ENCODE peak calls at places on chromosomes 3 and 15, in ten cellular contexts. One of them, this sample, is unnamed.

GRCh38 chr15:90231028-90232017 is 2.4 kb downstream of the CIB1 start:
- DNase-seq in tibial nerve: no peak
- DNase-seq in stomach: peak
- DNase-seq in CD8-positive, alpha-beta T cell: peak
- DNase-seq in DND-41: peak
- DNase-seq in astrocyte of the spinal cord: no peak
- DNase-seq in aorta: no peak
- DNase-seq in fibroblast of pulmonary artery: no peak
- DNase-seq in NB4: no peak
- DNase-seq in heart left ventricle: no peak
- DNase-seq in this sample: no peak

GRCh38 chr3:171178714-171179113 is 152.2 kb upstream of the SLC2A2 start:
- DNase-seq in aorta: no peak
- DNase-seq in CD8-positive, alpha-beta T cell: no peak
- DNase-seq in heart left ventricle: no peak
- DNase-seq in NB4: peak
- DNase-seq in stomach: no peak
- DNase-seq in DND-41: no peak
- DNase-seq in fibroblast of pulmonary artery: no peak
- DNase-seq in astrocyte of the spinal cord: no peak
- DNase-seq in tibial nerve: no peak
- DNase-seq in this sample: peak

GRCh38 chr3:9883676-9884554 is 3.9 kb upstream of the CIDEC start:
- DNase-seq in fibroblast of pulmonary artery: no peak
- DNase-seq in NB4: no peak
- DNase-seq in tibial nerve: no peak
- DNase-seq in stomach: no peak
- DNase-seq in aorta: no peak
- DNase-seq in DND-41: no peak
- DNase-seq in CD8-positive, alpha-beta T cell: no peak
- DNase-seq in heart left ventricle: no peak
- DNase-seq in astrocyte of the spinal cord: peak
- DNase-seq in this sample: peak

GRCh38 chr3:132549890-132550578 is 47.0 kb upstream of the ACKR4 start:
- DNase-seq in NB4: peak
- DNase-seq in heart left ventricle: no peak
- DNase-seq in stomach: no peak
- DNase-seq in tibial nerve: no peak
- DNase-seq in astrocyte of the spinal cord: peak
- DNase-seq in DND-41: no peak
- DNase-seq in CD8-positive, alpha-beta T cell: no peak
- DNase-seq in aorta: no peak
- DNase-seq in fibroblast of pulmonary artery: peak
- DNase-seq in this sample: peak

GRCh38 chr3:141530133-141530768 is 43.4 kb downstream of the RASA2 start:
- DNase-seq in astrocyte of the spinal cord: peak
- DNase-seq in fibroblast of pulmonary artery: peak
- DNase-seq in tibial nerve: no peak
- DNase-seq in DND-41: no peak
- DNase-seq in heart left ventricle: no peak
- DNase-seq in CD8-positive, alpha-beta T cell: no peak
- DNase-seq in NB4: peak
- DNase-seq in stomach: no peak
- DNase-seq in aorta: no peak
- DNase-seq in this sample: peak

GRCh38 chr3:179898024-179898423 is 138.7 kb downstream of the PEX5L start:
- DNase-seq in fibroblast of pulmonary artery: peak
- DNase-seq in tibial nerve: no peak
- DNase-seq in stomach: no peak
- DNase-seq in aorta: no peak
- DNase-seq in CD8-positive, alpha-beta T cell: no peak
- DNase-seq in astrocyte of the spinal cord: peak
- DNase-seq in NB4: peak
- DNase-seq in DND-41: peak
- DNase-seq in heart left ventricle: no peak
- DNase-seq in this sample: peak

GRCh38 chr3:125059488-125060245 is 3.9 kb upstream of the HEG1 start:
- DNase-seq in DND-41: no peak
- DNase-seq in NB4: no peak
- DNase-seq in astrocyte of the spinal cord: no peak
- DNase-seq in heart left ventricle: no peak
- DNase-seq in fibroblast of pulmonary artery: no peak
- DNase-seq in CD8-positive, alpha-beta T cell: no peak
- DNase-seq in tibial nerve: no peak
- DNase-seq in aorta: no peak
- DNase-seq in stomach: no peak
- DNase-seq in this sample: peak

GRCh38 chr3:86989611-86990010 is 1.3 kb downstream of the VGLL3 start:
- DNase-seq in CD8-positive, alpha-beta T cell: no peak
- DNase-seq in NB4: no peak
- DNase-seq in tibial nerve: no peak
- DNase-seq in DND-41: no peak
- DNase-seq in stomach: no peak
- DNase-seq in heart left ventricle: no peak
- DNase-seq in aorta: no peak
- DNase-seq in fibroblast of pulmonary artery: peak
- DNase-seq in astrocyte of the spinal cord: peak
- DNase-seq in this sample: peak

GRCh38 chr3:194344012-194344411 is 7.1 kb downstream of the CPN2 start:
- DNase-seq in NB4: peak
- DNase-seq in DND-41: peak
- DNase-seq in aorta: peak
- DNase-seq in astrocyte of the spinal cord: peak
- DNase-seq in heart left ventricle: peak
- DNase-seq in fibroblast of pulmonary artery: peak
- DNase-seq in tibial nerve: peak
- DNase-seq in stomach: peak
- DNase-seq in CD8-positive, alpha-beta T cell: peak
- DNase-seq in this sample: peak

GRCh38 chr3:48966876-48967361 is 23.1 kb upstream of the P4HTM start:
- DNase-seq in fibroblast of pulmonary artery: no peak
- DNase-seq in tibial nerve: no peak
- DNase-seq in stomach: no peak
- DNase-seq in astrocyte of the spinal cord: no peak
- DNase-seq in CD8-positive, alpha-beta T cell: no peak
- DNase-seq in NB4: no peak
- DNase-seq in aorta: peak
- DNase-seq in DND-41: no peak
- DNase-seq in heart left ventricle: no peak
- DNase-seq in this sample: peak

GRCh38 chr3:15815696-15816095 is 17.9 kb upstream of the ANKRD28 start:
- DNase-seq in stomach: no peak
- DNase-seq in DND-41: no peak
- DNase-seq in tibial nerve: no peak
- DNase-seq in CD8-positive, alpha-beta T cell: no peak
- DNase-seq in aorta: no peak
- DNase-seq in NB4: peak
- DNase-seq in heart left ventricle: no peak
- DNase-seq in astrocyte of the spinal cord: peak
- DNase-seq in fibroblast of pulmonary artery: peak
- DNase-seq in this sample: peak

GRCh38 chr3:138367912-138368311 is 19.5 kb downstream of the MRAS start:
- DNase-seq in DND-41: no peak
- DNase-seq in CD8-positive, alpha-beta T cell: no peak
- DNase-seq in heart left ventricle: peak
- DNase-seq in aorta: peak
- DNase-seq in tibial nerve: peak
- DNase-seq in NB4: peak
- DNase-seq in astrocyte of the spinal cord: peak
- DNase-seq in stomach: no peak
- DNase-seq in fibroblast of pulmonary artery: peak
- DNase-seq in this sample: peak

GRCh38 chr3:102750322-102750721 is 315.5 kb downstream of the ZPLD1 start:
- DNase-seq in NB4: no peak
- DNase-seq in heart left ventricle: no peak
- DNase-seq in stomach: no peak
- DNase-seq in CD8-positive, alpha-beta T cell: no peak
- DNase-seq in tibial nerve: no peak
- DNase-seq in DND-41: no peak
- DNase-seq in fibroblast of pulmonary artery: no peak
- DNase-seq in aorta: no peak
- DNase-seq in astrocyte of the spinal cord: no peak
- DNase-seq in this sample: no peak

GRCh38 chr15:32888221-32888761 is 170.5 kb downstream of the GREM1 start:
- DNase-seq in tibial nerve: no peak
- DNase-seq in stomach: no peak
- DNase-seq in NB4: no peak
- DNase-seq in astrocyte of the spinal cord: no peak
- DNase-seq in CD8-positive, alpha-beta T cell: no peak
- DNase-seq in fibroblast of pulmonary artery: no peak
- DNase-seq in heart left ventricle: no peak
- DNase-seq in DND-41: no peak
- DNase-seq in aorta: no peak
- DNase-seq in this sample: peak

DNA sequence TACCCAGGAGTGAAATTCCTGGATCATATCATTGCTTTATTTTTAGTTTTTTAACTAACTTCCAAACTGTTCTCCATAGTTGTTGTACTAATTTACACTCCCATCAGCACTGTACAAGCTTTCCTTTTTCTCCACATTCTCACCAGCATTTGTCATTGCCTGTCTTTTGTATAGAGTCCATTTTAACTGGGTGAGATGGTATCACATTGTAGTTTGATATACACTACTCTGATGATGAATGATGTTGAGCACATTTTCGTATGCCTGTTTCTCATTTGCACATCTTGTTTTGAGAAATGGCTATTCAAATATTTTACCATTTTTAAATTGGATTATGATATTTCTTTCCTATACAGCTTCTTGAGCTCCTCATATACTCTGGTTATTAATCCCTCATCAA is 1586.6 kb downstream of the SI start:
- DNase-seq in heart left ventricle: no peak
- DNase-seq in stomach: no peak
- DNase-seq in aorta: no peak
- DNase-seq in DND-41: no peak
- DNase-seq in fibroblast of pulmonary artery: no peak
- DNase-seq in CD8-positive, alpha-beta T cell: no peak
- DNase-seq in NB4: no peak
- DNase-seq in tibial nerve: no peak
- DNase-seq in astrocyte of the spinal cord: no peak
- DNase-seq in this sample: no peak
- H3K4me3 ChIP-seq in heart left ventricle: no peak
- H3K4me3 ChIP-seq in stomach: no peak
- H3K4me3 ChIP-seq in aorta: no peak
- H3K4me3 ChIP-seq in DND-41: no peak
- H3K4me3 ChIP-seq in fibroblast of pulmonary artery: no peak
- H3K4me3 ChIP-seq in CD8-positive, alpha-beta T cell: no peak
- H3K4me3 ChIP-seq in NB4: no peak
- H3K4me3 ChIP-seq in tibial nerve: no peak
- H3K4me3 ChIP-seq in astrocyte of the spinal cord: no peak
- H3K4me3 ChIP-seq in this sample: no peak

GRCh38 chr3:155325263-155325835 is 31.9 kb upstream of the STRIT1 start:
- DNase-seq in heart left ventricle: no peak
- DNase-seq in stomach: no peak
- DNase-seq in DND-41: no peak
- DNase-seq in tibial nerve: no peak
- DNase-seq in fibroblast of pulmonary artery: no peak
- DNase-seq in CD8-positive, alpha-beta T cell: no peak
- DNase-seq in astrocyte of the spinal cord: peak
- DNase-seq in aorta: no peak
- DNase-seq in NB4: no peak
- DNase-seq in this sample: no peak
- H3K4me3 ChIP-seq in heart left ventricle: no peak
- H3K4me3 ChIP-seq in stomach: peak
- H3K4me3 ChIP-seq in DND-41: no peak
- H3K4me3 ChIP-seq in tibial nerve: no peak
- H3K4me3 ChIP-seq in fibroblast of pulmonary artery: no peak
- H3K4me3 ChIP-seq in CD8-positive, alpha-beta T cell: no peak
- H3K4me3 ChIP-seq in astrocyte of the spinal cord: no peak
- H3K4me3 ChIP-seq in aorta: no peak
- H3K4me3 ChIP-seq in NB4: no peak
- H3K4me3 ChIP-seq in this sample: no peak

DNA sequence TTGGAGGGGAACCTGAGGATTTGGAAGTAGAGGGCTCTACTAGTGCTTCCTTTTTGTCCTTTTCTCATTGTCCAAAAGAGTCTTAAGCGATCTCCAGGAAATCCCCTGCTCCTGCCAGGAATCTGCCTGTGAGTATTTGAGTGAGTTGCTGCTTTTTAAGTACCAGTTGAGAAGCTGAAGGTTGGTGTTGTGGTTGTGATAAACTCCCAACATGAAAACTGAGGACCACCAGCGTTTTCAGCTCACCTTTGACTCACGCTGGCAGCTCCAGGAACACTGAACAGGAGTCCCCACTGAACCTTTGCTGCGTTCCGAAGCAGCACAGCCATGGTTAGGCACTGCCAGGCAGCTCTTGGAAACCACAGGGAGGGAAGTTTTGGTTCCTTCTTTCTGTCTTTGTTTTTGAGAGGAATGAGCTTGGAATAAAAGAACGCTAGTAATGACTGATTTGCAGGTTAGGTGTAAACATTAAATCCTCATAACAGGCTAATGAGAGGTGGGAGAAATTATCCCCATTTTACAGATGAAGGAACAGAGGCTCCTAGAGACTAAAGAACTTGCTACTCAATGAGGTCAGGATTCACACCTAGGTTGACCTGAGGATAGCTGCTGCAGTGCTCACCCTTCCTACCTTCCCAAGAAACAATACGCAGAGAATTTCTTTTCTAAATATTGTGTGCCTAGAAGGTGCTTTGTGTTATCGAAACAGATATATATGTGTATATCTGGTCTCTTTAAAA is 106.1 kb downstream of the IGF1R start:
- DNase-seq in stomach: no peak
- DNase-seq in fibroblast of pulmonary artery: peak
- DNase-seq in CD8-positive, alpha-beta T cell: no peak
- DNase-seq in tibial nerve: no peak
- DNase-seq in heart left ventricle: no peak
- DNase-seq in NB4: no peak
- DNase-seq in aorta: no peak
- DNase-seq in astrocyte of the spinal cord: peak
- DNase-seq in DND-41: no peak
- DNase-seq in this sample: peak
- H3K4me3 ChIP-seq in stomach: peak
- H3K4me3 ChIP-seq in fibroblast of pulmonary artery: peak
- H3K4me3 ChIP-seq in CD8-positive, alpha-beta T cell: no peak
- H3K4me3 ChIP-seq in tibial nerve: peak
- H3K4me3 ChIP-seq in heart left ventricle: peak
- H3K4me3 ChIP-seq in NB4: no peak
- H3K4me3 ChIP-seq in aorta: peak
- H3K4me3 ChIP-seq in astrocyte of the spinal cord: peak
- H3K4me3 ChIP-seq in DND-41: no peak
- H3K4me3 ChIP-seq in this sample: peak

DNA sequence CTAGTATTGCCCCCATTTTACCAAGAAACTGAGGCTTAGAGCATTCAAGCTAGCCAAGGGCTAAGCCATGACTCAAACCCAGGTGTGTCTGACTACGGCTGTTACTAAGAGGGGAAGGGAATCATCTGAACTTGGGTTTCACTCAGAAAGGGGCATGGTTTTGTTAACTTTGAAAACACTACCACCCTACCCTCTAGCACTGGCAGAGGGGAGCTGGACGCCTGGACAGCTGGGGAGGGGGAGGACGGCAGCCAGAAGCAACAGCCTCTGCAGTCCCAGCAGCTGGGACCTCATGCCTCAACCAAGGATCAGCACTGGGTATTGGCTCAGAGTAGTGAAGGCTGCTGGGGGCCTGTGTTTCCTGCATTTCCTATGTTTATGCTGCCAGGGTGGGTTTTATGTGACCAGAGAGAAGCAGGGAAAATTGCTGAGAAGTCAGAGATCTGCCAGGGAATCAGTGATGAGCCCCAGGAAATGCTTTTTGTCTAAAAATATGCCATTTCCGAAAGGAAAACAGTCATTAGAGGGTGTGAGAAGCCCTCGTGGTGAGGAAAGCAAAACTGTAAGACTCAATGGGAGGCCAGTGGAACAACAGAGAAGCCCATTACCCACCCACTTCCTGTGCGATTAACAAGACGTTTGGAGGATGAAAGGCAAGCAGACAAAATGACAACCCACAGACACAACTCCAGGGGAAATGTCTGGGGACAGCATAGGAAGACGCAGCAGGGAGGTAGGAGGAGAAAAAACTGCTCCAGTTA is 41.2 kb downstream of the LIPC start:
- DNase-seq in stomach: no peak
- DNase-seq in astrocyte of the spinal cord: peak
- DNase-seq in DND-41: peak
- DNase-seq in CD8-positive, alpha-beta T cell: peak
- DNase-seq in aorta: no peak
- DNase-seq in NB4: peak
- DNase-seq in heart left ventricle: no peak
- DNase-seq in fibroblast of pulmonary artery: peak
- DNase-seq in tibial nerve: no peak
- DNase-seq in this sample: peak
- H3K4me3 ChIP-seq in stomach: no peak
- H3K4me3 ChIP-seq in astrocyte of the spinal cord: no peak
- H3K4me3 ChIP-seq in DND-41: peak
- H3K4me3 ChIP-seq in CD8-positive, alpha-beta T cell: peak
- H3K4me3 ChIP-seq in aorta: no peak
- H3K4me3 ChIP-seq in NB4: peak
- H3K4me3 ChIP-seq in heart left ventricle: no peak
- H3K4me3 ChIP-seq in fibroblast of pulmonary artery: no peak
- H3K4me3 ChIP-seq in tibial nerve: no peak
- H3K4me3 ChIP-seq in this sample: no peak